ENCODE peak calls at places on chromosomes 6 and 20, in ten cellular contexts. U, O, N, T, E, L, B, R, Y and A are unnamed samples.

GRCh38 chr20:44450279-44450937 is 25.3 kb upstream of the TTPAL start:
- DNase-seq in O (no peak), R (no peak), T (no peak), L (no peak), Y (no peak), N (no peak), E (no peak), U (no peak), B (no peak), A (no peak)

GRCh38 chr20:10075606-10076005 is 40.8 kb downstream of the ANKEF1 start:
- DNase-seq in Y (no peak), B (no peak), R (no peak), E (no peak), T (no peak), N (no peak), U (no peak), O (peak), L (no peak), A (no peak)

GRCh38 chr6:43578748-43579147 is 2.8 kb downstream of the POLH start:
- DNase-seq in L (no peak), T (no peak), E (no peak), O (no peak), U (no peak), Y (no peak), B (no peak), N (no peak), R (no peak), A (no peak)

GRCh38 chr6:122747573-122747972 is 31.9 kb upstream of the FABP7 start:
- DNase-seq in Y (no peak), B (no peak), N (no peak), U (no peak), O (no peak), R (no peak), E (no peak), T (no peak), L (no peak), A (no peak)

GRCh38 chr6:127146935-127147334 is 28.5 kb downstream of the RSPO3 start:
- DNase-seq in N (peak), T (no peak), Y (peak), B (peak), U (peak), R (no peak), E (no peak), L (no peak), O (peak), A (no peak)

GRCh38 chr6:7914991-7915789 is 4.6 kb upstream of the TXNDC5 start:
- DNase-seq in L (peak), O (no peak), T (no peak), N (peak), Y (no peak), U (peak), B (peak), E (no peak), R (no peak), A (no peak)

GRCh38 chr6:158208226-158208807 is 40.2 kb downstream of the GTF2H5 start:
- DNase-seq in T (no peak), E (no peak), B (no peak), Y (no peak), O (no peak), N (peak), U (no peak), R (no peak), L (no peak), A (no peak)

GRCh38 chr6:23446394-23447001 is 679.5 kb upstream of the NRSN1 start:
- DNase-seq in B (peak), T (no peak), O (peak), Y (peak), U (peak), L (no peak), R (no peak), N (peak), E (peak), A (no peak)

GRCh38 chr6:34534656-34535055 is 21.5 kb downstream of the SPDEF start:
- DNase-seq in L (no peak), Y (no peak), T (no peak), U (no peak), R (no peak), O (no peak), B (no peak), E (no peak), N (no peak), A (no peak)

GRCh38 chr6:53335224-53335994 is 13.3 kb downstream of the ELOVL5 start:
- DNase-seq in R (peak), E (no peak), N (no peak), B (no peak), T (no peak), U (no peak), Y (no peak), L (no peak), O (no peak), A (no peak)

GRCh38 chr20:57392130-57392445 is 892 bp downstream of the RBM38 start:
- DNase-seq in L (peak), R (no peak), T (no peak), N (no peak), O (no peak), U (no peak), B (no peak), Y (no peak), E (no peak), A (no peak)

GRCh38 chr20:56414842-56415765 is 3.0 kb downstream of the CASS4 start:
- DNase-seq in O (no peak), E (no peak), N (peak), B (peak), U (peak), T (no peak), Y (no peak), R (peak), L (no peak), A (no peak)